ENCODE peak calls at places on chromosomes 6 and 20, in four cellular contexts. E is HepG2, U is GM12878, G is H1. S is an unnamed sample.

GRCh38 chr20:13736792-13737191 is 47.9 kb downstream of the ESF1 start:
- DNase-seq in E (no peak), U (no peak), G (no peak), S (no peak)

GRCh38 chr20:59559024-59559817 is 45.1 kb upstream of the PHACTR3 start:
- DNase-seq in G (no peak), E (no peak), U (no peak), S (no peak)

GRCh38 chr6:15922510-15923307 is 206.2 kb upstream of the MYLIP start:
- DNase-seq in U (no peak), E (peak; percentile 46), G (no peak), S (peak; percentile 77)

GRCh38 chr6:130547723-130548122 is 181.9 kb downstream of the TMEM200A start:
- DNase-seq in G (no peak), U (no peak), E (no peak), S (no peak)

GRCh38 chr6:36853325-36853724 is 14.1 kb upstream of the CPNE5 start:
- DNase-seq in E (no peak), G (no peak), U (no peak), S (no peak)

GRCh38 chr20:22743426-22743825 is 159.1 kb upstream of the FOXA2 start:
- DNase-seq in E (no peak), U (no peak), G (no peak), S (no peak)

GRCh38 chr6:5950448-5950847 is 56.3 kb downstream of the NRN1 start:
- DNase-seq in U (no peak), G (peak; percentile 73), E (no peak), S (peak; percentile 47)

GRCh38 chr6:24692851-24693592 is 25.9 kb downstream of the C6orf62 start:
- DNase-seq in E (no peak), U (no peak), G (no peak), S (no peak)

GRCh38 chr6:42369568-42369967 is 82.2 kb downstream of the TRERF1 start:
- DNase-seq in E (no peak), U (no peak), G (no peak), S (peak; percentile 64)

GRCh38 chr6:144613859-144614258 is 328.7 kb downstream of the UTRN start:
- DNase-seq in E (no peak), G (no peak), U (no peak), S (no peak)

GRCh38 chr6:131958551-131959470 is 7.6 kb upstream of the CCN2 start:
- DNase-seq in U (no peak), E (peak; percentile 99), G (no peak), S (no peak)

GRCh38 chr6:23963137-23963536 is 162.9 kb upstream of the NRSN1 start:
- DNase-seq in E (no peak), U (no peak), G (no peak), S (no peak)

GRCh38 chr6:28413681-28414080 is 14.1 kb upstream of the ZSCAN12 start:
- DNase-seq in G (no peak), E (no peak), U (no peak), S (no peak)

GRCh38 chr6:38445321-38445720 is 194.4 kb downstream of the BTBD9 start:
- DNase-seq in E (no peak), U (no peak), G (no peak), S (no peak)

GRCh38 chr6:7147051-7147671 is 39.4 kb downstream of the RREB1 start:
- DNase-seq in U (no peak), G (no peak), E (no peak), S (peak; percentile 58)

GRCh38 chr6:108029226-108029921 is 45.2 kb downstream of the OSTM1 start:
- DNase-seq in G (no peak), U (no peak), E (no peak), S (no peak)

GRCh38 chr6:96940322-96940721 is 15.8 kb downstream of the KLHL32 start:
- DNase-seq in U (no peak), E (no peak), G (no peak), S (no peak)

GRCh38 chr20:20373046-20373706 is 5.3 kb downstream of the INSM1 start:
- DNase-seq in U (no peak), E (no peak), G (no peak), S (no peak)

GRCh38 chr6:108559884-108560462 is 744 bp upstream of the FOXO3 start:
- DNase-seq in E (peak; percentile 39), G (no peak), U (no peak), S (peak; percentile 73)

GRCh38 chr6:99514089-99514488 is 1.1 kb downstream of the USP45 start:
- DNase-seq in E (no peak), U (no peak), G (no peak), S (peak; percentile 17)

GRCh38 chr6:144259988-144260387 is 25.1 kb upstream of the UTRN start:
- DNase-seq in G (no peak), E (no peak), U (no peak), S (no peak)

GRCh38 chr6:157825243-157825904 is 2.3 kb downstream of the SNX9 start:
- DNase-seq in U (no peak), G (no peak), E (peak; percentile 28), S (peak; percentile 60)

GRCh38 chr20:48286571-48287551 is 501.6 kb upstream of the SULF2 start:
- DNase-seq in U (no peak), E (peak; percentile 63), G (no peak), S (no peak)

GRCh38 chr20:10521068-10521834 is 86.1 kb downstream of the SLX4IP start:
- DNase-seq in G (no peak), U (no peak), E (peak; percentile 56), S (no peak)

GRCh38 chr6:90953405-90954161 is 366.7 kb upstream of the MAP3K7 start:
- DNase-seq in U (no peak), E (no peak), G (no peak), S (no peak)

GRCh38 chr20:11067359-11067758 is 393.6 kb upstream of the JAG1 start:
- DNase-seq in E (no peak), U (no peak), G (no peak), S (no peak)

GRCh38 chr6:38773338-38773737 is 58.2 kb downstream of the DNAH8 start:
- DNase-seq in G (peak; percentile 82), U (no peak), E (peak; percentile 19), S (peak; percentile 41)

GRCh38 chr6:138695193-138695592 is 78.4 kb upstream of the CCDC28A start:
- DNase-seq in U (no peak), E (no peak), G (no peak), S (no peak)

GRCh38 chr6:169210611-169211010 is 43.0 kb downstream of the THBS2 start:
- DNase-seq in G (no peak), E (no peak), U (no peak), S (no peak)

DNA sequence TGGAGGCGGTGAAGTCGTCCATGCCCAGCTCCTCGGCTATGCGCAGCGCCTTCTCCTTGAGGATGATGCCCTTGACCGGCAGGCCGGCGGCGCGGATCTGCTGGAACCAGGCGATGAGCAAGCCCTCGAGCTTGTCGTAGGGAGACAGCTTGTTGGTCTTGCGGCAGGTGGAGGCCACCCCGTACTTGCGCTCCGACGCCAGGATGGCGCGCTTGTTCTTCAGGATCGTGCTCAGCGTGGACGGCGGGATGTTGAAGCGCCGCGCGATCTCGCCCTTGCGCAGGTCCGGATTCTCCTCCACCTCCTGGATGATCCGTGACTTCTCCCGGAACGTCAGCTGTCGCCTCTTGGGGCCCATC is 435 bp downstream of the CENPB start:
- DNase-seq in U (no peak), G (peak; percentile 70), E (no peak), S (no peak)
- H2AFZ ChIP-seq in U (peak overlapping the region; percentile 55), G (peak overlapping the region; percentile 41), E (no peak overlapping the region), S (peak overlapping the region; percentile 38)

GRCh38 chr20:57819981-57820380 is 110.2 kb upstream of the PMEPA1 start:
- DNase-seq in E (no peak), U (no peak), G (no peak), S (no peak)

GRCh38 chr20:57824909-57825308 is 115.1 kb upstream of the PMEPA1 start:
- DNase-seq in E (no peak), G (no peak), U (no peak), S (no peak)

GRCh38 chr20:57819291-57819690 is 109.5 kb upstream of the PMEPA1 start:
- DNase-seq in U (no peak), G (no peak), E (no peak), S (no peak)

GRCh38 chr20:57818418-57818817 is 108.6 kb upstream of the PMEPA1 start:
- DNase-seq in U (no peak), E (no peak), G (no peak), S (no peak)

GRCh38 chr20:57821930-57822329 is 112.1 kb upstream of the PMEPA1 start:
- DNase-seq in E (no peak), U (no peak), G (no peak), S (no peak)
- TF ChIP-seq ATF2 in E (no peak), U (no peak), G (no peak), S (no peak)

GRCh38 chr6:78565997-78566396 is 301.4 kb upstream of the IRAK1BP1 start:
- DNase-seq in E (no peak), G (no peak), U (no peak), S (no peak)
- H2AFZ ChIP-seq in E (no peak overlapping the region), G (no peak overlapping the region), U (no peak overlapping the region), S (no peak overlapping the region)

GRCh38 chr6:166334878-166335277 is 7.5 kb downstream of the SFT2D1 start:
- DNase-seq in G (no peak), E (no peak), U (no peak), S (no peak)

GRCh38 chr6:166333172-166333995 is 9.0 kb downstream of the SFT2D1 start:
- DNase-seq in G (no peak), U (peak; percentile 73), E (no peak), S (no peak)

GRCh38 chr6:166331503-166332133 is 10.7 kb downstream of the SFT2D1 start:
- DNase-seq in G (no peak), U (no peak), E (no peak), S (no peak)

GRCh38 chr6:166335378-166336366 is 6.7 kb downstream of the SFT2D1 start:
- DNase-seq in U (peak; percentile 71), E (no peak), G (no peak), S (no peak)

GRCh38 chr6:166330612-166331011 is 11.7 kb downstream of the SFT2D1 start:
- DNase-seq in G (peak; percentile 84), E (peak; percentile 89), U (no peak), S (peak; percentile 93)
- TF ChIP-seq ATF2 in G (no peak), E (no peak), U (no peak), S (no peak)

DNA sequence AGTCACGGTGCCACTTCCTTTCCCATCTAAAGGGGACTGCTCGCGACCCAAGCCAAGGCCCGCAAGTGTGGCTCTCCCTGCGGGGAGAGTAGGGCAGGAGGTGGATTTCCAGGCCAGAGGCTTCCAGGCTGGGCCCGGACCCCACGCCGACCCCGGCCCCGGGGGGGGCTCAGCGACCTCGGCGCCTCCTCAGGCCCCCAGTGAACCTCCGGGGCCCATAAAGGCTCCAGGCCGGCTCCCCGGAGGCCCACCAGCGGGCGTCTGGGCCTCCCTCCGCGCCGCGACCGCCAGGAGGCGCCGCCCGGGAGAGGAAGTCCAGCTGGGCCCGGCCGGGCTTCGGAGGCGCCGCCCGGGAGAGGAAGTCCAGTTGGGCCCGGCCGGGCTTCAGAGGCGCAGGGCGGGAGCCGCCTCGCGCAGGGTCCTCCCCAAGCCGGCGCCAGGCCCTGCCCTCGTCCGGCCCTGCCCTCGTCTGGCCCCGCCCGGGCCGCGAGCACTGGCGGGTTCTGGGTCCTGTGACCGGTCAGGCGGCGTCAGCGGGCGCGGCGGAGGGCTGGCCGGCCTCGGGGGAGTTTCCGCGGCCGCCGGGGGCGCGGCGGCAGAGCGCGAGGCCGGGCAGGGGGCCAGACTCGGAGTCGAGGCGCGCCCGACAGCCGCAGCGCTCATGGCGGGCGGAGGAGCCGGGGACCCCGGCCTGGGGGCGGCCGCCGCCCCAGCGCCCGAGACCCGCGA is at the start of gene RAB32:
- DNase-seq in G (peak; percentile 85), U (no peak), E (peak; percentile 89), S (peak; percentile 90)
- H2AFZ ChIP-seq in G (peak within 1 kb of the TSS; percentile 86), U (peak within 1 kb of the TSS; percentile 34), E (peak within 1 kb of the TSS; percentile 69), S (peak within 1 kb of the TSS; percentile 94)

S was measured in K562.